ENCODE peak calls at places on chromosomes 1 and 21, in five cellular contexts. One of them, this sample, is unnamed.

GRCh38 chr1:95022527-95022926 is 50.2 kb downstream of the ALG14 start:
- DNase-seq in cardiac fibroblast: no peak
- DNase-seq in lower lobe of right lung: no peak
- DNase-seq in left ventricle myocardium inferior: no peak
- DNase-seq in ovary: no peak
- DNase-seq in this sample: no peak

GRCh38 chr1:37392051-37392450 is 82.3 kb upstream of the ZC3H12A start:
- DNase-seq in cardiac fibroblast: no peak
- DNase-seq in lower lobe of right lung: no peak
- DNase-seq in left ventricle myocardium inferior: no peak
- DNase-seq in ovary: no peak
- DNase-seq in this sample: no peak

GRCh38 chr1:115545791-115546733 is 95.7 kb upstream of the VANGL1 start:
- DNase-seq in cardiac fibroblast: peak
- DNase-seq in lower lobe of right lung: no peak
- DNase-seq in left ventricle myocardium inferior: no peak
- DNase-seq in ovary: peak
- DNase-seq in this sample: peak

GRCh38 chr1:197577580-197577979 is 197.7 kb downstream of the DENND1B start:
- DNase-seq in cardiac fibroblast: no peak
- DNase-seq in lower lobe of right lung: no peak
- DNase-seq in left ventricle myocardium inferior: no peak
- DNase-seq in ovary: no peak
- DNase-seq in this sample: no peak

GRCh38 chr1:237383825-237384612 is 342.0 kb downstream of the RYR2 start:
- DNase-seq in cardiac fibroblast: peak
- DNase-seq in lower lobe of right lung: no peak
- DNase-seq in left ventricle myocardium inferior: no peak
- DNase-seq in ovary: no peak
- DNase-seq in this sample: peak

GRCh38 chr1:97930472-97930871 is 9.6 kb upstream of the DPYD start:
- DNase-seq in cardiac fibroblast: no peak
- DNase-seq in lower lobe of right lung: no peak
- DNase-seq in left ventricle myocardium inferior: no peak
- DNase-seq in ovary: no peak
- DNase-seq in this sample: no peak

GRCh38 chr1:218345673-218346390 is 696 bp downstream of the TGFB2 start:
- DNase-seq in cardiac fibroblast: peak
- DNase-seq in lower lobe of right lung: peak
- DNase-seq in left ventricle myocardium inferior: peak
- DNase-seq in ovary: peak
- DNase-seq in this sample: peak

GRCh38 chr1:214445846-214446614 is 105.4 kb downstream of the PTPN14 start:
- DNase-seq in cardiac fibroblast: peak
- DNase-seq in lower lobe of right lung: no peak
- DNase-seq in left ventricle myocardium inferior: no peak
- DNase-seq in ovary: no peak
- DNase-seq in this sample: peak

GRCh38 chr1:72636636-72637035 is 354.3 kb upstream of the NEGR1 start:
- DNase-seq in cardiac fibroblast: peak
- DNase-seq in lower lobe of right lung: no peak
- DNase-seq in left ventricle myocardium inferior: no peak
- DNase-seq in ovary: no peak
- DNase-seq in this sample: no peak

GRCh38 chr21:36478207-36478701 is 1.7 kb downstream of the CLDN14 start:
- DNase-seq in cardiac fibroblast: peak
- DNase-seq in lower lobe of right lung: no peak
- DNase-seq in left ventricle myocardium inferior: no peak
- DNase-seq in ovary: no peak
- DNase-seq in this sample: peak

GRCh38 chr1:88983791-88984552 is 8.5 kb downstream of the KYAT3 start:
- DNase-seq in cardiac fibroblast: peak
- DNase-seq in lower lobe of right lung: peak
- DNase-seq in left ventricle myocardium inferior: no peak
- DNase-seq in ovary: peak
- DNase-seq in this sample: peak

GRCh38 chr1:91731815-91732214 is 154.1 kb downstream of the TGFBR3 start:
- DNase-seq in cardiac fibroblast: peak
- DNase-seq in lower lobe of right lung: no peak
- DNase-seq in left ventricle myocardium inferior: no peak
- DNase-seq in ovary: no peak
- DNase-seq in this sample: peak

GRCh38 chr21:35394634-35395369 is 345.7 kb upstream of the RUNX1 start:
- DNase-seq in cardiac fibroblast: peak
- DNase-seq in lower lobe of right lung: no peak
- DNase-seq in left ventricle myocardium inferior: no peak
- DNase-seq in ovary: no peak
- DNase-seq in this sample: no peak

GRCh38 chr1:111369177-111369576 is 58.4 kb downstream of the OVGP1 start:
- DNase-seq in cardiac fibroblast: peak
- DNase-seq in lower lobe of right lung: no peak
- DNase-seq in left ventricle myocardium inferior: no peak
- DNase-seq in ovary: no peak
- DNase-seq in this sample: no peak

GRCh38 chr1:81548918-81549587 is 251.7 kb upstream of the ADGRL2 start:
- DNase-seq in cardiac fibroblast: no peak
- DNase-seq in lower lobe of right lung: no peak
- DNase-seq in left ventricle myocardium inferior: no peak
- DNase-seq in ovary: no peak
- DNase-seq in this sample: no peak

GRCh38 chr1:222711319-222712252 is 705 bp downstream of the AIDA start:
- DNase-seq in cardiac fibroblast: peak
- DNase-seq in lower lobe of right lung: peak
- DNase-seq in left ventricle myocardium inferior: peak
- DNase-seq in ovary: peak
- DNase-seq in this sample: peak

GRCh38 chr1:238710697-238711096 is 675.7 kb upstream of the CHRM3 start:
- DNase-seq in cardiac fibroblast: peak
- DNase-seq in lower lobe of right lung: no peak
- DNase-seq in left ventricle myocardium inferior: no peak
- DNase-seq in ovary: no peak
- DNase-seq in this sample: peak

GRCh38 chr1:209983953-209984352 is 45.9 kb downstream of the SYT14 start:
- DNase-seq in cardiac fibroblast: no peak
- DNase-seq in lower lobe of right lung: no peak
- DNase-seq in left ventricle myocardium inferior: no peak
- DNase-seq in ovary: no peak
- DNase-seq in this sample: no peak

GRCh38 chr1:69321311-69321710 is 246.4 kb upstream of the LRRC7 start:
- DNase-seq in cardiac fibroblast: no peak
- DNase-seq in lower lobe of right lung: no peak
- DNase-seq in left ventricle myocardium inferior: no peak
- DNase-seq in ovary: no peak
- DNase-seq in this sample: no peak

GRCh38 chr1:197100677-197101076 is 33.6 kb upstream of the F13B start:
- DNase-seq in cardiac fibroblast: no peak
- DNase-seq in lower lobe of right lung: no peak
- DNase-seq in left ventricle myocardium inferior: no peak
- DNase-seq in ovary: no peak
- DNase-seq in this sample: no peak

GRCh38 chr1:159936284-159936904 is 9.0 kb downstream of the IGSF9 start:
- DNase-seq in cardiac fibroblast: peak
- DNase-seq in lower lobe of right lung: peak
- DNase-seq in left ventricle myocardium inferior: peak
- DNase-seq in ovary: peak
- DNase-seq in this sample: peak

GRCh38 chr1:200795151-200795550 is 56.5 kb downstream of the CAMSAP2 start:
- DNase-seq in cardiac fibroblast: peak
- DNase-seq in lower lobe of right lung: no peak
- DNase-seq in left ventricle myocardium inferior: no peak
- DNase-seq in ovary: no peak
- DNase-seq in this sample: no peak

GRCh38 chr1:177044390-177044789 is 120.1 kb downstream of the ASTN1 start:
- DNase-seq in cardiac fibroblast: no peak
- DNase-seq in lower lobe of right lung: no peak
- DNase-seq in left ventricle myocardium inferior: no peak
- DNase-seq in ovary: no peak
- DNase-seq in this sample: no peak

GRCh38 chr1:224235819-224236493 is 52.9 kb downstream of the DEGS1 start:
- DNase-seq in cardiac fibroblast: no peak
- DNase-seq in lower lobe of right lung: no peak
- DNase-seq in left ventricle myocardium inferior: no peak
- DNase-seq in ovary: no peak
- DNase-seq in this sample: no peak
- H3K4me3 ChIP-seq in cardiac fibroblast: no peak
- H3K4me3 ChIP-seq in lower lobe of right lung: no peak
- H3K4me3 ChIP-seq in left ventricle myocardium inferior: no peak
- H3K4me3 ChIP-seq in ovary: no peak
- H3K4me3 ChIP-seq in this sample: no peak

GRCh38 chr1:234722904-234723588 is 113.1 kb upstream of the IRF2BP2 start:
- DNase-seq in cardiac fibroblast: peak
- DNase-seq in lower lobe of right lung: no peak
- DNase-seq in left ventricle myocardium inferior: peak
- DNase-seq in ovary: peak
- DNase-seq in this sample: peak
- H3K4me3 ChIP-seq in cardiac fibroblast: peak
- H3K4me3 ChIP-seq in lower lobe of right lung: peak
- H3K4me3 ChIP-seq in left ventricle myocardium inferior: peak
- H3K4me3 ChIP-seq in ovary: no peak
- H3K4me3 ChIP-seq in this sample: peak

DNA sequence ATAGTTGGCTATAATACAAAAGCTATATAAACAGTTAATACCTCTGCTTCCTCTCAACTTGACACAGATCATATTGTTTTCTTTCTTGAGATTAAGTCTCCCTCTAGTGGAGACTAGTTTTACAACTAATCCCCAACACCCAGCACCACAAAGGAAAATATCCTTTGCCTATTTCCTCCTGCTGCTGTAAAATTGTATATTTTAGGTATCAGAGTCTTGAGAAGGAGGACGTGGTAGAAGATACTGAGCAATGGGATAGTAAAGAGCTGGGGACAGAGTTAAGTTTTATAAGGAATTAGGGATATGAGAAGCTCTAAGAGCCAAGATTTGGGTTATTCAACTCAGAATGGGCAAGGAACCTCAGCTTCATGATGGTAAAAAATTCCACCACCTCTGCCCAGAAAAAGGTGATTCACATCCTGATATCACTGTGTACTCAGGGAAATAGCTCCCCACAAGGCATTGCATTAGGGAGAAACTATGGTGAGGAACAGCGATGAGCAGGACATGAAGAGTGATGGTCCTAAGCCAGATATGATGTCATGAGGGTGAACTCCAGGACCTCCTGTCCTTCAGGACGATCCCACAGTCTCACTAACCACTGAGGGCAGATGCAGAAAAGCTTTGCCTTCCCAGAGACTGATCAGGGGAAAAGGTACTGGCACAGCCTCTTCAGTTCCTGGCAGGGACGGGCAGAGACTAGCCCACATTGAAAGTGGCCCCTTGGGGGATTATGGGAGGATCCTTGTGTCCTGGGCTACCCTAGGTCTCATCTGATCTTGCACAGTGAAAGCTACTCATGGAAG is 14.7 kb upstream of the CFAP126 start:
- DNase-seq in cardiac fibroblast: peak
- DNase-seq in lower lobe of right lung: no peak
- DNase-seq in left ventricle myocardium inferior: no peak
- DNase-seq in ovary: no peak
- DNase-seq in this sample: peak
- H3K4me3 ChIP-seq in cardiac fibroblast: peak
- H3K4me3 ChIP-seq in lower lobe of right lung: no peak
- H3K4me3 ChIP-seq in left ventricle myocardium inferior: no peak
- H3K4me3 ChIP-seq in ovary: no peak
- H3K4me3 ChIP-seq in this sample: no peak

GRCh38 chr1:167225920-167226319 is 5.2 kb downstream of the POU2F1 start:
- DNase-seq in cardiac fibroblast: no peak
- DNase-seq in lower lobe of right lung: no peak
- DNase-seq in left ventricle myocardium inferior: no peak
- DNase-seq in ovary: no peak
- DNase-seq in this sample: no peak

GRCh38 chr1:167221126-167221803 is 579 bp downstream of the POU2F1 start:
- DNase-seq in cardiac fibroblast: no peak
- DNase-seq in lower lobe of right lung: no peak
- DNase-seq in left ventricle myocardium inferior: peak
- DNase-seq in ovary: no peak
- DNase-seq in this sample: peak

GRCh38 chr1:167221804-167222610 is 1.3 kb downstream of the POU2F1 start:
- DNase-seq in cardiac fibroblast: peak
- DNase-seq in lower lobe of right lung: peak
- DNase-seq in left ventricle myocardium inferior: peak
- DNase-seq in ovary: peak
- DNase-seq in this sample: peak

GRCh38 chr1:167220537-167221125 is at the start of gene POU2F1:
- DNase-seq in cardiac fibroblast: peak
- DNase-seq in lower lobe of right lung: peak
- DNase-seq in left ventricle myocardium inferior: peak
- DNase-seq in ovary: peak
- DNase-seq in this sample: peak

DNA sequence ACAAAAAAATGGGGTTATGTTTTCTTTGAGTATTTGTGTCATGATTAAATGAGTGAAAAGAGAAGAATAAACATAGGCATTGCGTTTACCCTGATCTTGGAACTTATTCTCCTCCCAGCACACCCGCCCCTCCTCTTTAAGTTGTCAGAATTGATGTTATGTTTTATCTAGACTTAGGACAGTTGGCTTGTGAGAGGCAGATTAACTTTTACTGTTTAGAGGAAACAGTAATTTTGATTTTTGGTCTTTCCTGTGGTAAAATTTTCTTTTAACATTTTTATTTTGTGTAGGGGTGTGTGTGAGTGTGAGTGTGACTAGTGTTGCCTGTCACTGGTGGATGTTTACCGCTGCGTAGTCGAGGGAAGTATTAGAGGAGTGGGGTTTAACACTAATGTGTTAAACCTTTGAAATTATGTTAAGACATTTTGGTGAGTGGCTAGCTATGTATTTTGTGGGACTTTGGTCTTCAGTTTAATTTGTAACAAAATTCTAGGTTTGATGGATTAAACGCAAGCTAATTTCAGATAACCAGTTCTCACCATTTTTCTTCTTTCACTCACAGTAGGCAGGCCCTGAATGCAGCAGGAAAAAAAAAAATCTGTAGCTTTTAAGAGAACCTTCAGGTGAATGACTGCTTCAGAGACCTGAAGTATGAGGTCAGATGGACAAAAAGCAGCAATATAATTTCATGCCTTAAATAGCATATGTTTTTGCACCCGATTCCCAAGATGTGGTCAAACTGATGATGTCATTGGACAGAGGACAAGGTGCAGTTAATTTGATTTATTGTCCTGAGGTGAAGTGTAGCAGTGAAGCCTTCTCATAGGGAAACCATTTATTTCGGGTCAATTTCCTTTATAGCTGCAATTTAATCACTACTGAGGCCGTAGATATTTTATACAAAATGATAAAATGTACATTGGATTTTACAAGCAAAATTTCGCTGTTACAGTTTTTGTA is 2.7 kb downstream of the POU2F1 start:
- DNase-seq in cardiac fibroblast: no peak
- DNase-seq in lower lobe of right lung: no peak
- DNase-seq in left ventricle myocardium inferior: no peak
- DNase-seq in ovary: no peak
- DNase-seq in this sample: no peak
- H3K4me3 ChIP-seq in cardiac fibroblast: no peak
- H3K4me3 ChIP-seq in lower lobe of right lung: peak
- H3K4me3 ChIP-seq in left ventricle myocardium inferior: peak
- H3K4me3 ChIP-seq in ovary: no peak
- H3K4me3 ChIP-seq in this sample: no peak

DNA sequence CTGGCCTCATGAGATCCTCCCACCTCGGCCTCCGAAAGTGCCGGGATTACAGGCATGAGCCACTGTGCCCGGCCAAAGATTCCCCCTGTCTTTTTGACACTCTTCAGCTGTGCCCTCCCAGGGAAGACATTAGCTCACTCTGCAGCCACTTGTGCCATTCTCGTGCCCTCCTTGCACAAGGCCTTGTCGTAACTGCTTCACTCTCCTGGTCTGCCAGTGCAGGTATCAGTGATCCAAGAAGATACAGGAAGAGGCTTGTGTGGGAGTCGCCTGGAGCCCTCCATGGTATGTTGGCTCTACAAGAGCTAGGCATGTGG is 22.0 kb upstream of the WDR26 start:
- DNase-seq in cardiac fibroblast: no peak
- DNase-seq in lower lobe of right lung: no peak
- DNase-seq in left ventricle myocardium inferior: no peak
- DNase-seq in ovary: no peak
- DNase-seq in this sample: no peak
- H3K4me3 ChIP-seq in cardiac fibroblast: no peak
- H3K4me3 ChIP-seq in lower lobe of right lung: no peak
- H3K4me3 ChIP-seq in left ventricle myocardium inferior: no peak
- H3K4me3 ChIP-seq in ovary: no peak
- H3K4me3 ChIP-seq in this sample: no peak